ENCODE peak calls at places on chromosomes 7 and 10, in eight cellular contexts. One of them, this sample, is unnamed.

GRCh38 chr7:117750612-117751563 is 122.4 kb downstream of the CTTNBP2 start:
- DNase-seq in transverse colon: no peak
- DNase-seq in sigmoid colon: no peak
- DNase-seq in A549: peak
- DNase-seq in suprapubic skin: no peak
- DNase-seq in ovary: no peak
- DNase-seq in tibial nerve: no peak
- DNase-seq in stomach: no peak
- DNase-seq in this sample: peak

GRCh38 chr7:92496876-92497275 is 19.1 kb upstream of the ERVW-1 start:
- DNase-seq in ovary: no peak
- DNase-seq in A549: no peak
- DNase-seq in stomach: no peak
- DNase-seq in transverse colon: no peak
- DNase-seq in suprapubic skin: no peak
- DNase-seq in tibial nerve: no peak
- DNase-seq in sigmoid colon: no peak
- DNase-seq in this sample: no peak

GRCh38 chr7:30173058-30173897 is 38.5 kb downstream of the MTURN start:
- DNase-seq in transverse colon: peak
- DNase-seq in ovary: no peak
- DNase-seq in suprapubic skin: peak
- DNase-seq in A549: peak
- DNase-seq in tibial nerve: no peak
- DNase-seq in sigmoid colon: peak
- DNase-seq in stomach: peak
- DNase-seq in this sample: peak

GRCh38 chr10:15374156-15374555 is 3.1 kb upstream of the FAM171A1 start:
- DNase-seq in tibial nerve: no peak
- DNase-seq in transverse colon: no peak
- DNase-seq in suprapubic skin: no peak
- DNase-seq in sigmoid colon: no peak
- DNase-seq in A549: no peak
- DNase-seq in ovary: no peak
- DNase-seq in stomach: no peak
- DNase-seq in this sample: no peak

GRCh38 chr7:112207106-112207592 is 654 bp downstream of the ZNF277 start:
- DNase-seq in transverse colon: no peak
- DNase-seq in stomach: no peak
- DNase-seq in suprapubic skin: no peak
- DNase-seq in sigmoid colon: no peak
- DNase-seq in ovary: no peak
- DNase-seq in A549: no peak
- DNase-seq in tibial nerve: no peak
- DNase-seq in this sample: peak

GRCh38 chr10:127415116-127415515 is 134.0 kb upstream of the NPS start:
- DNase-seq in ovary: no peak
- DNase-seq in stomach: no peak
- DNase-seq in tibial nerve: no peak
- DNase-seq in suprapubic skin: no peak
- DNase-seq in A549: no peak
- DNase-seq in transverse colon: peak
- DNase-seq in sigmoid colon: no peak
- DNase-seq in this sample: no peak

GRCh38 chr7:19375986-19376385 is 230.8 kb upstream of the FERD3L start:
- DNase-seq in tibial nerve: no peak
- DNase-seq in A549: no peak
- DNase-seq in transverse colon: no peak
- DNase-seq in sigmoid colon: no peak
- DNase-seq in ovary: no peak
- DNase-seq in stomach: no peak
- DNase-seq in suprapubic skin: no peak
- DNase-seq in this sample: no peak

GRCh38 chr7:11168622-11169170 is 195.0 kb downstream of the PHF14 start:
- DNase-seq in suprapubic skin: no peak
- DNase-seq in A549: no peak
- DNase-seq in transverse colon: no peak
- DNase-seq in ovary: no peak
- DNase-seq in tibial nerve: no peak
- DNase-seq in sigmoid colon: no peak
- DNase-seq in stomach: no peak
- DNase-seq in this sample: no peak

GRCh38 chr10:101617824-101618568 is 29.9 kb downstream of the DPCD start:
- DNase-seq in ovary: no peak
- DNase-seq in tibial nerve: no peak
- DNase-seq in sigmoid colon: peak
- DNase-seq in suprapubic skin: no peak
- DNase-seq in transverse colon: no peak
- DNase-seq in stomach: no peak
- DNase-seq in A549: no peak
- DNase-seq in this sample: no peak

GRCh38 chr10:118664321-118664720 is 68.9 kb upstream of the PRLHR start:
- DNase-seq in suprapubic skin: no peak
- DNase-seq in sigmoid colon: no peak
- DNase-seq in stomach: no peak
- DNase-seq in ovary: no peak
- DNase-seq in tibial nerve: no peak
- DNase-seq in transverse colon: no peak
- DNase-seq in A549: no peak
- DNase-seq in this sample: no peak

GRCh38 chr10:260819-261429 is 125.7 kb downstream of the ZMYND11 start:
- DNase-seq in tibial nerve: no peak
- DNase-seq in A549: no peak
- DNase-seq in stomach: no peak
- DNase-seq in transverse colon: no peak
- DNase-seq in suprapubic skin: no peak
- DNase-seq in ovary: no peak
- DNase-seq in sigmoid colon: no peak
- DNase-seq in this sample: no peak

GRCh38 chr7:151566897-151567320 is 47.2 kb upstream of the RHEB start:
- DNase-seq in ovary: no peak
- DNase-seq in transverse colon: no peak
- DNase-seq in tibial nerve: no peak
- DNase-seq in suprapubic skin: no peak
- DNase-seq in stomach: no peak
- DNase-seq in sigmoid colon: peak
- DNase-seq in A549: no peak
- DNase-seq in this sample: no peak

GRCh38 chr7:99210265-99210970 is 2.5 kb upstream of the KPNA7 start:
- DNase-seq in A549: peak
- DNase-seq in stomach: peak
- DNase-seq in transverse colon: no peak
- DNase-seq in ovary: no peak
- DNase-seq in suprapubic skin: no peak
- DNase-seq in sigmoid colon: peak
- DNase-seq in tibial nerve: no peak
- DNase-seq in this sample: no peak

GRCh38 chr10:61404771-61405170 is 48.4 kb downstream of the TMEM26 start:
- DNase-seq in A549: no peak
- DNase-seq in ovary: no peak
- DNase-seq in transverse colon: no peak
- DNase-seq in sigmoid colon: no peak
- DNase-seq in stomach: no peak
- DNase-seq in suprapubic skin: no peak
- DNase-seq in tibial nerve: no peak
- DNase-seq in this sample: no peak

GRCh38 chr10:25639646-25640045 is 294.4 kb upstream of the MYO3A start:
- DNase-seq in suprapubic skin: no peak
- DNase-seq in A549: no peak
- DNase-seq in tibial nerve: no peak
- DNase-seq in transverse colon: no peak
- DNase-seq in stomach: no peak
- DNase-seq in sigmoid colon: no peak
- DNase-seq in ovary: no peak
- DNase-seq in this sample: no peak
- TF ChIP-seq CTCF in suprapubic skin: no peak
- TF ChIP-seq CTCF in A549: no peak
- TF ChIP-seq CTCF in tibial nerve: no peak
- TF ChIP-seq CTCF in transverse colon: no peak
- TF ChIP-seq CTCF in stomach: no peak
- TF ChIP-seq CTCF in sigmoid colon: no peak
- TF ChIP-seq CTCF in ovary: no peak
- TF ChIP-seq CTCF in this sample: no peak

DNA sequence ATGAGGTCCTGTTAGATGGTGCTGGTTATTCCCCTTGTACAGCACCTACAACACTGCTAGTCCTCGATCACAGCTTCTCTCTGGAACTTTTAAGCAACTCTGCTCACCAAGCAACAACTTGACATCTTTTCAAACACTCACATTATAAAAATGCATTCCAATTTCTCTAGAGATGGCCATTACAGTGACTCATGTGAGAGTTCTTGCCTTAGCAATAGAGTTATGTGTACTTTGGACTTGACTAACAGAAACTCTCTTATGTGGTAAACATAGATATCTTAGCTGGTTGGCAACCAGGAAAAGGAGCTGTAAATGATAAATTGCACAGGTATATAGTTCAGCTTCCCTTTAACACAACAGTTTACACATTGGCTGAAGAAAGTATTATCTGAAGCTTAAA is 122.2 kb downstream of the PDE1C start:
- DNase-seq in tibial nerve: no peak
- DNase-seq in A549: peak
- DNase-seq in transverse colon: no peak
- DNase-seq in ovary: no peak
- DNase-seq in sigmoid colon: no peak
- DNase-seq in stomach: no peak
- DNase-seq in suprapubic skin: no peak
- DNase-seq in this sample: no peak
- TF ChIP-seq EP300 in tibial nerve: no peak
- TF ChIP-seq EP300 in A549: peak
- TF ChIP-seq EP300 in transverse colon: no peak
- TF ChIP-seq EP300 in ovary: no peak
- TF ChIP-seq EP300 in sigmoid colon: no peak
- TF ChIP-seq EP300 in stomach: no peak
- TF ChIP-seq EP300 in suprapubic skin: no peak
- TF ChIP-seq EP300 in this sample: no peak

DNA sequence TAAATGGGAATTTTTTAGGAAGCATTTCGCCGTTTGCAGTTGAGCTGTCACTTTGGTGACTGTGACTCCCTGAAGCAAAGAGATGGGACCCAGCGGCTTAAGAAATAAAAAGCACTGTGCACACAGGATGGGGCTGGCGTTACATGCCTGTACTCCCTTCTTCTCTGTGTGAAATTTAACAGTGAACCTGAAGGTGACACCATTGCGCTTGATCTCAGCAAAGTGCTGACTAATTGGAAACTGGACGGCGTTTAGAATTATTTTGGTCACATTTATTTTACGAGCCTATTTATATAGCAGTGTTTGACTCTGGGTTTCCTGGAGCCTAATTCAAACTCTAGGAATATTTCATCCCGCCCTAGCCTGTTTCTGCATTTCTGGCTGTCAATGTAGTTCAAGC is 146.2 kb downstream of the PAXIP1 start:
- DNase-seq in A549: no peak
- DNase-seq in transverse colon: no peak
- DNase-seq in ovary: no peak
- DNase-seq in stomach: no peak
- DNase-seq in suprapubic skin: no peak
- DNase-seq in sigmoid colon: peak
- DNase-seq in tibial nerve: no peak
- DNase-seq in this sample: no peak
- TF ChIP-seq CTCF in A549: no peak
- TF ChIP-seq CTCF in transverse colon: no peak
- TF ChIP-seq CTCF in ovary: no peak
- TF ChIP-seq CTCF in stomach: no peak
- TF ChIP-seq CTCF in suprapubic skin: no peak
- TF ChIP-seq CTCF in sigmoid colon: no peak
- TF ChIP-seq CTCF in tibial nerve: no peak
- TF ChIP-seq CTCF in this sample: no peak

GRCh38 chr7:149716932-149717307 is 56.5 kb downstream of the ZNF467 start:
- DNase-seq in transverse colon: no peak
- DNase-seq in A549: no peak
- DNase-seq in suprapubic skin: no peak
- DNase-seq in tibial nerve: no peak
- DNase-seq in stomach: no peak
- DNase-seq in sigmoid colon: no peak
- DNase-seq in ovary: no peak
- DNase-seq in this sample: no peak
- TF ChIP-seq EP300 in transverse colon: no peak
- TF ChIP-seq EP300 in A549: no peak
- TF ChIP-seq EP300 in suprapubic skin: no peak
- TF ChIP-seq EP300 in tibial nerve: no peak
- TF ChIP-seq EP300 in stomach: no peak
- TF ChIP-seq EP300 in sigmoid colon: no peak
- TF ChIP-seq EP300 in ovary: no peak
- TF ChIP-seq EP300 in this sample: no peak

GRCh38 chr10:69742928-69743602 is 58.6 kb upstream of the COL13A1 start:
- DNase-seq in sigmoid colon: no peak
- DNase-seq in ovary: peak
- DNase-seq in stomach: no peak
- DNase-seq in A549: peak
- DNase-seq in tibial nerve: no peak
- DNase-seq in transverse colon: peak
- DNase-seq in suprapubic skin: no peak
- DNase-seq in this sample: peak
- TF ChIP-seq CTCF in sigmoid colon: no peak
- TF ChIP-seq CTCF in ovary: no peak
- TF ChIP-seq CTCF in stomach: no peak
- TF ChIP-seq CTCF in A549: peak
- TF ChIP-seq CTCF in tibial nerve: no peak
- TF ChIP-seq CTCF in transverse colon: peak
- TF ChIP-seq CTCF in suprapubic skin: no peak
- TF ChIP-seq CTCF in this sample: peak

DNA sequence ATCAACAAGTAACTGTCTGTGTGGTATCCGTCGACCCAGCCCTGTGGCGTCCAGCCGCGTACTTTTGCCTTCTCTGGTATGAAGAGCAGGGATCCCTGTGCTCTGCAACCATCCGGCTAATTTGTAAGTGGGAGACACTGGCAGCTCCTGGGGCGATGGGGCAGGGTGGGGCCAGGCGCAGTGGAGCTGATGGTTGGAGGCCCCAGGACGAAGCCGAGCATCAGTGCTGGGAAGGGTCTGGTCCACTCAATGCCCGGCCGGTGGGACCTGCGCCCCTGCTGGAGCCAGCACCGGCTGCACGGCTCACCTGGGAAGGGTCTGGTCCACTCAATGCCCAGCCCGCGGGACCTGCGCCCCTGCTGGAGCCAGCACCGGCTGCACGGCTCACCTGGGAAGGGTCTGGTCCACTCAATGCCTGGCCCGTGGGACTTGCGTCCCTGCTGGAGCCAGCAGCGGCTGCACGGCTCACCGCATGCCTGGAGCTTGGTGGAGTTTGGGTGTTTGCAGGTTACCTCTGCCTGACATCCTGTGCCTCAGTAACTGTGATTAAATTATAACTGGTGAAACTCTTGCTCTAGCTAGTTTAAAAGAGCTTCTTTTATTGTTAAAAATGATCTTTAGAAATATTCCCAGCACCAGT is 96.1 kb downstream of the NKX6-2 start:
- DNase-seq in stomach: no peak
- DNase-seq in sigmoid colon: peak
- DNase-seq in A549: no peak
- DNase-seq in transverse colon: no peak
- DNase-seq in ovary: peak
- DNase-seq in suprapubic skin: peak
- DNase-seq in tibial nerve: no peak
- DNase-seq in this sample: no peak
- TF ChIP-seq EP300 in stomach: no peak
- TF ChIP-seq EP300 in sigmoid colon: no peak
- TF ChIP-seq EP300 in A549: no peak
- TF ChIP-seq EP300 in transverse colon: no peak
- TF ChIP-seq EP300 in ovary: no peak
- TF ChIP-seq EP300 in suprapubic skin: no peak
- TF ChIP-seq EP300 in tibial nerve: no peak
- TF ChIP-seq EP300 in this sample: no peak

This sample was measured in SK-N-SH.